ENCODE peak calls at places on chromosomes 1 and 21, in nine cellular contexts. S is neuronal stem cell; W is right cardiac atrium; O is IMR-90; V is PC-3; H is colonic mucosa; T is CD8-positive, alpha-beta T cell; U is substantia nigra; A is body of pancreas. G is an unnamed sample.

GRCh38 chr1:56302878-56303277 is 276.5 kb downstream of the PLPP3 start:
- DNase-seq in S (no peak), W (no peak), O (peak; percentile 54), V (peak; percentile 91), H (no peak), T (no peak), U (no peak), A (no peak), G (no peak)

GRCh38 chr1:224644553-224645154 is 28.5 kb downstream of the CNIH3 start:
- DNase-seq in S (peak; percentile 43), W (no peak), O (peak; percentile 55), V (peak; percentile 81), H (peak; percentile 73), T (peak; percentile 69), U (peak; percentile 6), A (peak; percentile 56), G (peak; percentile 37)

GRCh38 chr1:246160905-246161304 is 346.2 kb downstream of the SMYD3 start:
- DNase-seq in S (no peak), W (no peak), O (no peak), V (no peak), H (no peak), T (no peak), U (no peak), A (no peak), G (no peak)

GRCh38 chr1:3313579-3313955 is 140.9 kb upstream of the ARHGEF16 start:
- DNase-seq in S (peak; percentile 40), W (peak; percentile 99), O (peak; percentile 89), V (peak; percentile 29), H (peak; percentile 59), T (no peak), U (peak; percentile 79), A (peak; percentile 90), G (peak; percentile 81)

GRCh38 chr1:84603941-84604830 is 29.9 kb upstream of the CTBS start:
- DNase-seq in S (no peak), W (peak; percentile 79), O (peak; percentile 81), V (peak; percentile 97), H (no peak), T (no peak), U (peak; percentile 12), A (no peak), G (peak; percentile 79)

GRCh38 chr1:70101774-70102173 is 103.6 kb downstream of the LRRC40 start:
- DNase-seq in S (no peak), W (no peak), O (no peak), V (no peak), H (no peak), T (no peak), U (no peak), A (no peak), G (no peak)

GRCh38 chr1:72202761-72203160 is 79.6 kb downstream of the NEGR1 start:
- DNase-seq in S (no peak), W (no peak), O (peak; percentile 45), V (peak; percentile 46), H (no peak), T (no peak), U (no peak), A (no peak), G (no peak)

GRCh38 chr1:37605806-37606474 is 10.2 kb upstream of the GNL2 start:
- DNase-seq in S (no peak), W (peak; percentile 56), O (no peak), V (no peak), H (no peak), T (no peak), U (no peak), A (no peak), G (no peak)

GRCh38 chr1:15141933-15142647 is 11.5 kb upstream of the TMEM51 start:
- DNase-seq in S (no peak), W (no peak), O (peak; percentile 52), V (peak; percentile 66), H (no peak), T (no peak), U (no peak), A (peak; percentile 99), G (no peak)

GRCh38 chr1:212289262-212290077 is 4.3 kb downstream of the PPP2R5A start:
- DNase-seq in S (no peak), W (no peak), O (no peak), V (no peak), H (no peak), T (no peak), U (no peak), A (no peak), G (no peak)

GRCh38 chr1:4781646-4782045 is 127.2 kb downstream of the AJAP1 start:
- DNase-seq in S (no peak), W (no peak), O (no peak), V (no peak), H (no peak), T (no peak), U (no peak), A (no peak), G (no peak)

GRCh38 chr1:17233675-17234074 is 15.2 kb upstream of the PADI3 start:
- DNase-seq in S (no peak), W (peak; percentile 55), O (peak; percentile 94), V (peak; percentile 99), H (peak; percentile 94), T (no peak), U (peak; percentile 34), A (peak; percentile 96), G (peak; percentile 67)

GRCh38 chr1:201009967-201010645 is 13.4 kb downstream of the KIF21B start:
- DNase-seq in S (peak; percentile 61), W (peak; percentile 12), O (no peak), V (no peak), H (no peak), T (no peak), U (peak; percentile 56), A (no peak), G (no peak)

GRCh38 chr1:28553229-28553930 is 495 bp downstream of the TRNAU1AP start:
- DNase-seq in S (no peak), W (peak; percentile 83), O (peak; percentile 51), V (peak; percentile 58), H (peak; percentile 49), T (no peak), U (peak; percentile 32), A (peak; percentile 31), G (peak; percentile 59)

GRCh38 chr21:45522381-45522780 is 19.9 kb downstream of the SLC19A1 start:
- DNase-seq in S (no peak), W (no peak), O (no peak), V (no peak), H (no peak), T (no peak), U (no peak), A (no peak), G (no peak)

GRCh38 chr1:68331117-68331865 is 99.0 kb upstream of the WLS start:
- DNase-seq in S (no peak), W (no peak), O (peak; percentile 97), V (peak; percentile 90), H (no peak), T (no peak), U (no peak), A (no peak), G (peak; percentile 17)

GRCh38 chr1:30685796-30686165 is 37.6 kb downstream of the MATN1 start:
- DNase-seq in S (no peak), W (no peak), O (no peak), V (no peak), H (no peak), T (no peak), U (no peak), A (no peak), G (no peak)

GRCh38 chr1:151693057-151693651 is 23.4 kb downstream of the CELF3 start:
- DNase-seq in S (no peak), W (no peak), O (peak; percentile 47), V (peak; percentile 72), H (peak; percentile 20), T (no peak), U (no peak), A (no peak), G (peak; percentile 46)

GRCh38 chr1:65174585-65174984 is 26.6 kb downstream of the AK4 start:
- DNase-seq in S (no peak), W (peak; percentile 87), O (peak; percentile 94), V (peak; percentile 95), H (no peak), T (no peak), U (peak; percentile 14), A (peak; percentile 34), G (peak; percentile 79)

GRCh38 chr1:112701227-112702066 is 5.5 kb downstream of the RHOC start:
- DNase-seq in S (no peak), W (no peak), O (no peak), V (no peak), H (no peak), T (no peak), U (no peak), A (no peak), G (no peak)

GRCh38 chr1:112702067-112702395 is 4.9 kb downstream of the RHOC start:
- DNase-seq in S (no peak), W (no peak), O (no peak), V (no peak), H (no peak), T (no peak), U (no peak), A (no peak), G (no peak)

GRCh38 chr1:112703706-112704105 is 3.2 kb downstream of the RHOC start:
- DNase-seq in S (no peak), W (no peak), O (no peak), V (no peak), H (no peak), T (no peak), U (no peak), A (no peak), G (no peak)

GRCh38 chr1:112704511-112704907 is 2.4 kb downstream of the RHOC start:
- DNase-seq in S (no peak), W (no peak), O (no peak), V (no peak), H (no peak), T (no peak), U (peak; percentile 88), A (no peak), G (no peak)

GRCh38 chr1:112702420-112703261 is 4.3 kb downstream of the RHOC start:
- DNase-seq in S (no peak), W (no peak), O (no peak), V (no peak), H (no peak), T (no peak), U (no peak), A (no peak), G (peak; percentile 30)
- H3K27ac ChIP-seq in S (no peak overlapping the region), W (peak overlapping the region; percentile 13), O (no peak overlapping the region), V (no peak overlapping the region), H (no peak overlapping the region), T (no peak overlapping the region), U (peak overlapping the region; percentile 32), A (no peak overlapping the region), G (no peak overlapping the region)

GRCh38 chr1:7471836-7472235 is 299.3 kb upstream of the VAMP3 start:
- DNase-seq in S (no peak), W (peak; percentile 56), O (peak; percentile 84), V (no peak), H (no peak), T (no peak), U (no peak), A (no peak), G (no peak)
- H3K27ac ChIP-seq in S (no peak overlapping the region), W (no peak overlapping the region), O (peak overlapping the region; percentile 97), V (no peak overlapping the region), H (peak overlapping the region; percentile 50), T (no peak overlapping the region), U (no peak overlapping the region), A (no peak overlapping the region), G (peak overlapping the region; percentile 87)

GRCh38 chr1:21891081-21891480 is 46.0 kb downstream of the HSPG2 start:
- DNase-seq in S (no peak), W (no peak), O (no peak), V (no peak), H (no peak), T (no peak), U (no peak), A (no peak), G (no peak)
- H3K27ac ChIP-seq in S (no peak overlapping the region), W (no peak overlapping the region), O (no peak overlapping the region), V (no peak overlapping the region), H (no peak overlapping the region), T (no peak overlapping the region), U (no peak overlapping the region), A (no peak overlapping the region), G (no peak overlapping the region)

GRCh38 chr1:81583878-81584277 is 216.9 kb upstream of the ADGRL2 start:
- DNase-seq in S (no peak), W (no peak), O (no peak), V (no peak), H (no peak), T (no peak), U (no peak), A (no peak), G (no peak)
- H3K27ac ChIP-seq in S (no peak overlapping the region), W (no peak overlapping the region), O (peak overlapping the region; percentile 46), V (no peak overlapping the region), H (no peak overlapping the region), T (no peak overlapping the region), U (no peak overlapping the region), A (no peak overlapping the region), G (no peak overlapping the region)

G was measured in SJCRH30.